ENCODE peak calls at places on chromosomes 1 and 21, in nine cellular contexts. G is uterus; W is activated gamma-delta T cell treated with anti-CD3 and anti-CD28 coated beads, Interleukin-2, amount 50 U/mL, for 16 hours; V is left ventricle myocardium superior; U is aorta; D is amniotic stem cell; Z is M059J; Q is glutamatergic neuron; T is brain pericyte. O is an unnamed sample.

GRCh38 chr1:95042286-95042685 is 30.5 kb downstream of the ALG14 start:
- DNase-seq in G (peak; percentile 52), W (no peak), V (no peak), U (no peak), D (no peak), Z (no peak), Q (no peak), T (no peak), O (no peak)

GRCh38 chr1:160741092-160741501 is 2.0 kb downstream of the SLAMF7 start:
- DNase-seq in G (no peak), W (no peak), V (no peak), U (no peak), D (no peak), Z (no peak), Q (no peak), T (no peak), O (no peak)

GRCh38 chr1:1893291-1893985 is 2.6 kb upstream of the GNB1 start:
- DNase-seq in G (no peak), W (no peak), V (no peak), U (no peak), D (no peak), Z (no peak), Q (no peak), T (no peak), O (peak; percentile 75)

GRCh38 chr21:31511258-31511657 is 148.2 kb upstream of the SOD1 start:
- DNase-seq in G (no peak), W (no peak), V (no peak), U (no peak), D (no peak), Z (no peak), Q (no peak), T (no peak), O (no peak)

GRCh38 chr1:26010800-26011199 is 10.8 kb upstream of the EXTL1 start:
- DNase-seq in G (no peak), W (no peak), V (no peak), U (no peak), D (no peak), Z (no peak), Q (no peak), T (no peak), O (peak; percentile 21)

GRCh38 chr1:45787905-45788304 is 15.5 kb upstream of the MAST2 start:
- DNase-seq in G (no peak), W (no peak), V (no peak), U (no peak), D (no peak), Z (no peak), Q (no peak), T (no peak), O (no peak)

GRCh38 chr21:45632165-45632896 is 11.2 kb upstream of the PCBP3 start:
- DNase-seq in G (no peak), W (no peak), V (no peak), U (no peak), D (no peak), Z (no peak), Q (no peak), T (no peak), O (no peak)

GRCh38 chr1:21594935-21595897 is 73.9 kb downstream of the RAP1GAP start:
- DNase-seq in G (no peak), W (no peak), V (peak; percentile 78), U (peak; percentile 74), D (peak; percentile 13), Z (peak; percentile 66), Q (peak; percentile 77), T (no peak), O (peak; percentile 93)

GRCh38 chr1:58755468-58755872 is 28.4 kb downstream of the JUN start:
- DNase-seq in G (peak; percentile 67), W (peak; percentile 41), V (peak; percentile 48), U (peak; percentile 91), D (peak; percentile 94), Z (peak; percentile 100), Q (no peak), T (no peak), O (no peak)

GRCh38 chr21:37153935-37154350 is 80.9 kb downstream of the TTC3 start:
- DNase-seq in G (peak; percentile 78), W (no peak), V (peak; percentile 37), U (no peak), D (no peak), Z (no peak), Q (no peak), T (no peak), O (no peak)

GRCh38 chr1:57013522-57013921 is 47.7 kb upstream of the C8B start:
- DNase-seq in G (no peak), W (no peak), V (no peak), U (no peak), D (no peak), Z (no peak), Q (no peak), T (no peak), O (no peak)

GRCh38 chr1:199948587-199949280 is 78.8 kb upstream of the NR5A2 start:
- DNase-seq in G (no peak), W (no peak), V (no peak), U (no peak), D (no peak), Z (peak; percentile 36), Q (no peak), T (no peak), O (no peak)

GRCh38 chr1:44421374-44422028 is 16.4 kb downstream of the RNF220 start:
- DNase-seq in G (no peak), W (no peak), V (no peak), U (no peak), D (no peak), Z (no peak), Q (peak; percentile 45), T (no peak), O (no peak)

GRCh38 chr1:220880726-220881506 is 1.7 kb downstream of the HLX start:
- DNase-seq in G (peak; percentile 42), W (no peak), V (peak; percentile 79), U (peak; percentile 88), D (no peak), Z (no peak), Q (peak; percentile 33), T (no peak), O (peak; percentile 93)

GRCh38 chr1:221440658-221441057 is 301.2 kb downstream of the DUSP10 start:
- DNase-seq in G (no peak), W (no peak), V (no peak), U (no peak), D (no peak), Z (peak; percentile 51), Q (no peak), T (peak; percentile 6), O (no peak)

GRCh38 chr1:35315649-35316048 is 47.1 kb downstream of the ZMYM4 start:
- DNase-seq in G (no peak), W (no peak), V (no peak), U (no peak), D (no peak), Z (no peak), Q (no peak), T (no peak), O (no peak)

GRCh38 chr1:153774780-153775431 is at the start of gene SLC27A3:
- DNase-seq in G (peak; percentile 89), W (no peak), V (peak; percentile 89), U (peak; percentile 91), D (no peak), Z (peak; percentile 48), Q (no peak), T (no peak), O (peak; percentile 74)

GRCh38 chr1:232704694-232705680 is 75.1 kb upstream of the SIPA1L2 start:
- DNase-seq in G (peak; percentile 67), W (no peak), V (no peak), U (no peak), D (peak; percentile 69), Z (peak; percentile 92), Q (no peak), T (no peak), O (no peak)

GRCh38 chr1:23568608-23569383 is 9.5 kb upstream of the ID3 start:
- DNase-seq in G (no peak), W (no peak), V (no peak), U (no peak), D (no peak), Z (no peak), Q (no peak), T (no peak), O (no peak)

GRCh38 chr1:196856053-196856452 is 31.8 kb upstream of the CFHR4 start:
- DNase-seq in G (no peak), W (no peak), V (peak; percentile 18), U (no peak), D (no peak), Z (no peak), Q (no peak), T (no peak), O (no peak)

GRCh38 chr1:59985901-59986735 is 59.5 kb upstream of the CYP2J2 start:
- DNase-seq in G (no peak), W (no peak), V (no peak), U (no peak), D (no peak), Z (no peak), Q (no peak), T (no peak), O (no peak)

GRCh38 chr1:12600880-12601633 is 17.0 kb downstream of the DHRS3 start:
- DNase-seq in G (peak; percentile 51), W (peak; percentile 26), V (peak; percentile 58), U (no peak), D (no peak), Z (peak; percentile 60), Q (peak; percentile 45), T (no peak), O (no peak)

GRCh38 chr1:177969825-177970371 is at the start of gene SEC16B:
- DNase-seq in G (no peak), W (no peak), V (no peak), U (no peak), D (no peak), Z (peak; percentile 9), Q (no peak), T (no peak), O (no peak)

GRCh38 chr1:157137051-157137772 is 983 bp downstream of the ETV3 start:
- DNase-seq in G (no peak), W (no peak), V (no peak), U (no peak), D (no peak), Z (peak; percentile 42), Q (peak; percentile 75), T (no peak), O (no peak)

GRCh38 chr21:34886554-34887385 is 162.3 kb downstream of the RUNX1 start:
- DNase-seq in G (no peak), W (no peak), V (peak; percentile 40), U (peak; percentile 64), D (no peak), Z (peak; percentile 62), Q (peak; percentile 52), T (no peak), O (peak; percentile 89)

GRCh38 chr1:228390649-228391048 is 16.0 kb downstream of the TRIM11 start:
- DNase-seq in G (no peak), W (no peak), V (no peak), U (no peak), D (no peak), Z (no peak), Q (no peak), T (no peak), O (peak; percentile 34)